ENCODE peak calls at places on chromosomes 12 and 14, in eight cellular contexts. S, Y, J, L, A, D, U and B are unnamed samples.

GRCh38 chr14:31159682-31160296 is 47.8 kb downstream of the HECTD1 start:
- DNase-seq in L (no peak), A (no peak), J (no peak), D (no peak), S (peak), U (no peak), Y (no peak), B (peak)

GRCh38 chr12:62259311-62259992 is 752 bp upstream of the USP15 start:
- DNase-seq in L (no peak), U (no peak), A (peak), D (no peak), S (no peak), Y (no peak), J (peak), B (no peak)

GRCh38 chr12:95848575-95849388 is 10.0 kb upstream of the SNRPF start:
- DNase-seq in U (no peak), D (peak), L (no peak), J (peak), A (no peak), Y (no peak), S (peak), B (peak)

GRCh38 chr12:75859868-75860267 is 171.7 kb downstream of the PHLDA1 start:
- DNase-seq in D (no peak), U (no peak), L (no peak), A (no peak), S (peak), Y (no peak), J (no peak), B (no peak)

GRCh38 chr14:79278798-79279644 is 932.3 kb downstream of the DIO2 start:
- DNase-seq in L (no peak), D (peak), S (peak), Y (peak), U (no peak), A (peak), J (no peak), B (peak)

GRCh38 chr14:67820428-67820881 is 876 bp downstream of the RAD51B start:
- DNase-seq in L (no peak), D (peak), A (no peak), J (no peak), U (no peak), Y (no peak), S (peak), B (peak)

GRCh38 chr12:49092086-49092815 is 2.4 kb downstream of the DHH start:
- DNase-seq in Y (no peak), J (no peak), S (no peak), D (peak), U (peak), A (peak), L (peak), B (peak)

GRCh38 chr14:74290415-74290814 is 12.3 kb downstream of the ABCD4 start:
- DNase-seq in S (peak), J (no peak), D (peak), A (no peak), U (no peak), Y (no peak), L (no peak), B (no peak)

GRCh38 chr14:90060965-90061848 is 587 bp upstream of the KCNK13 start:
- DNase-seq in D (no peak), U (no peak), S (no peak), A (peak), Y (no peak), J (no peak), L (no peak), B (no peak)

GRCh38 chr12:113485330-113485729 is 13.7 kb upstream of the LHX5 start:
- DNase-seq in S (no peak), Y (no peak), D (no peak), U (no peak), L (no peak), A (no peak), J (no peak), B (no peak)

GRCh38 chr14:81247271-81247766 is 26.6 kb upstream of the GTF2A1 start:
- DNase-seq in S (no peak), Y (no peak), A (no peak), D (no peak), U (no peak), L (no peak), J (no peak), B (no peak)

GRCh38 chr12:16238661-16239060 is 38.8 kb downstream of the SLC15A5 start:
- DNase-seq in A (no peak), Y (no peak), J (no peak), L (no peak), U (no peak), S (peak), D (no peak), B (no peak)

GRCh38 chr12:92107621-92108131 is 38.0 kb downstream of the BTG1 start:
- DNase-seq in J (no peak), Y (no peak), U (no peak), L (no peak), S (no peak), A (peak), D (no peak), B (no peak)

GRCh38 chr12:131784909-131785762 is 43.1 kb upstream of the MMP17 start:
- DNase-seq in J (no peak), Y (no peak), A (no peak), U (no peak), D (no peak), L (no peak), S (peak), B (no peak)

GRCh38 chr12:26746315-26746714 is 86.7 kb downstream of the ITPR2 start:
- DNase-seq in U (no peak), Y (no peak), D (peak), L (no peak), S (peak), J (no peak), A (no peak), B (peak)

GRCh38 chr12:3520168-3520567 is 29.2 kb downstream of the PRMT8 start:
- DNase-seq in L (no peak), D (no peak), U (no peak), J (peak), S (no peak), Y (no peak), A (peak), B (no peak)

GRCh38 chr12:18718462-18718861 is 19.4 kb downstream of the PLCZ1 start:
- DNase-seq in U (no peak), S (no peak), J (no peak), L (no peak), A (no peak), D (no peak), Y (no peak), B (no peak)

GRCh38 chr12:39375206-39375808 is 67.6 kb downstream of the KIF21A start:
- DNase-seq in Y (no peak), S (no peak), L (no peak), A (no peak), J (no peak), U (no peak), D (no peak), B (no peak)

GRCh38 chr14:75070383-75070782 is 942 bp downstream of the ZC2HC1C start:
- DNase-seq in Y (no peak), U (no peak), J (no peak), S (no peak), D (no peak), A (no peak), L (no peak), B (no peak)

GRCh38 chr12:124006582-124007170 is 33.7 kb downstream of the ZNF664 start:
- DNase-seq in Y (no peak), S (no peak), D (no peak), U (no peak), L (no peak), A (no peak), J (no peak), B (no peak)

GRCh38 chr14:65798216-65798615 is 385.7 kb downstream of the FUT8 start:
- DNase-seq in L (no peak), J (no peak), Y (no peak), S (no peak), D (no peak), U (no peak), A (no peak), B (no peak)

GRCh38 chr14:64801800-64802199 is 77.9 kb downstream of the SPTB start:
- DNase-seq in D (peak), A (peak), S (peak), Y (no peak), L (no peak), U (no peak), J (no peak), B (peak)

GRCh38 chr14:39873793-39874192 is 441.6 kb upstream of the FBXO33 start:
- DNase-seq in J (no peak), U (no peak), L (no peak), S (no peak), Y (no peak), D (no peak), A (no peak), B (no peak)

GRCh38 chr12:75818863-75819262 is 212.7 kb downstream of the PHLDA1 start:
- DNase-seq in Y (no peak), U (no peak), L (no peak), D (no peak), J (no peak), A (no peak), S (peak), B (peak)

GRCh38 chr12:66678640-66679268 is at the start of gene GRIP1:
- DNase-seq in J (peak), U (no peak), S (no peak), D (no peak), Y (no peak), L (no peak), A (no peak), B (no peak)

GRCh38 chr14:99164712-99165111 is 107.3 kb downstream of the BCL11B start:
- DNase-seq in U (no peak), L (no peak), S (no peak), D (no peak), A (no peak), J (peak), Y (no peak), B (no peak)

GRCh38 chr12:101727098-101727497 is 12.2 kb downstream of the SYCP3 start:
- DNase-seq in D (no peak), Y (no peak), U (no peak), L (no peak), S (no peak), A (no peak), J (no peak), B (no peak)

GRCh38 chr14:75399819-75400678 is 27.8 kb upstream of the JDP2 start:
- DNase-seq in D (peak), Y (no peak), J (peak), A (no peak), L (no peak), U (no peak), S (peak), B (no peak)

GRCh38 chr12:128684357-128684756 is 139.4 kb downstream of the SLC15A4 start:
- DNase-seq in U (no peak), S (no peak), Y (no peak), L (no peak), J (no peak), D (no peak), A (no peak), B (no peak)

GRCh38 chr14:36747411-36748184 is 85.9 kb downstream of the PAX9 start:
- DNase-seq in J (no peak), L (no peak), D (peak), S (peak), Y (no peak), A (no peak), U (no peak), B (peak)

GRCh38 chr14:54175298-54175942 is 218.8 kb upstream of the BMP4 start:
- DNase-seq in A (peak), S (peak), D (peak), J (peak), L (peak), U (peak), Y (peak), B (peak)